ENCODE peak calls at places on chromosomes 1 and 21, in ten cellular contexts. G is neural crest cell; I is glutamatergic neuron; E is DND-41; C is HFF-Myc; O is CD8-positive, alpha-beta T cell; N is upper lobe of right lung; R is fibroblast of lung; W is progenitor cell of endocrine pancreas; V is IMR-90. F is an unnamed sample.

GRCh38 chr1:171220551-171221175 is 27.6 kb upstream of the FMO1 start:
- DNase-seq in G (peak; percentile 36), I (peak; percentile 48), E (no peak), C (no peak), O (no peak), N (no peak), R (peak; percentile 78), W (peak; percentile 22), V (peak; percentile 44), F (no peak)

GRCh38 chr1:3064296-3064850 is 4.6 kb upstream of the PRDM16 start:
- DNase-seq in G (no peak), I (no peak), E (no peak), C (no peak), O (no peak), N (peak; percentile 53), R (no peak), W (no peak), V (no peak), F (no peak)

GRCh38 chr1:12615916-12616708 is 1.9 kb downstream of the DHRS3 start:
- DNase-seq in G (no peak), I (no peak), E (peak; percentile 27), C (no peak), O (peak; percentile 54), N (peak; percentile 85), R (peak; percentile 61), W (no peak), V (peak; percentile 62), F (peak; percentile 63)

GRCh38 chr1:1630965-1631792 is 794 bp upstream of the MMP23B start:
- DNase-seq in G (no peak), I (peak; percentile 81), E (no peak), C (no peak), O (peak; percentile 66), N (peak; percentile 77), R (peak; percentile 36), W (no peak), V (no peak), F (no peak)

GRCh38 chr1:227526524-227526923 is 36.8 kb upstream of the ZNF678 start:
- DNase-seq in G (no peak), I (no peak), E (no peak), C (no peak), O (no peak), N (no peak), R (no peak), W (no peak), V (no peak), F (no peak)

GRCh38 chr1:33512612-33513011 is 40.2 kb downstream of the ZSCAN20 start:
- DNase-seq in G (no peak), I (no peak), E (no peak), C (no peak), O (no peak), N (no peak), R (no peak), W (no peak), V (no peak), F (no peak)

GRCh38 chr1:18166341-18166740 is 58.7 kb downstream of the IGSF21 start:
- DNase-seq in G (no peak), I (no peak), E (no peak), C (no peak), O (no peak), N (no peak), R (no peak), W (no peak), V (no peak), F (no peak)

GRCh38 chr1:227197064-227197463 is 121.2 kb downstream of the CDC42BPA start:
- DNase-seq in G (no peak), I (no peak), E (no peak), C (no peak), O (no peak), N (no peak), R (no peak), W (no peak), V (no peak), F (no peak)

GRCh38 chr1:97806996-97807395 is 113.8 kb downstream of the DPYD start:
- DNase-seq in G (no peak), I (no peak), E (no peak), C (peak; percentile 38), O (no peak), N (no peak), R (no peak), W (no peak), V (no peak), F (no peak)

GRCh38 chr21:26849428-26850115 is 4.4 kb upstream of the ADAMTS1 start:
- DNase-seq in G (no peak), I (no peak), E (no peak), C (no peak), O (no peak), N (no peak), R (peak; percentile 52), W (no peak), V (peak; percentile 80), F (peak; percentile 67)

GRCh38 chr1:209672705-209673630 is 2.2 kb upstream of the G0S2 start:
- DNase-seq in G (no peak), I (no peak), E (no peak), C (no peak), O (no peak), N (no peak), R (no peak), W (no peak), V (no peak), F (peak; percentile 91)

GRCh38 chr1:216425577-216425976 is 2.3 kb upstream of the USH2A start:
- DNase-seq in G (no peak), I (no peak), E (no peak), C (no peak), O (no peak), N (no peak), R (no peak), W (no peak), V (peak; percentile 2), F (no peak)

GRCh38 chr21:40967771-40968170 is 120.8 kb upstream of the DSCAM start:
- DNase-seq in G (no peak), I (no peak), E (no peak), C (no peak), O (no peak), N (no peak), R (no peak), W (no peak), V (no peak), F (no peak)

GRCh38 chr1:1763657-1764621 is 14.3 kb downstream of the NADK start:
- DNase-seq in G (no peak), I (no peak), E (no peak), C (no peak), O (no peak), N (peak; percentile 95), R (no peak), W (no peak), V (no peak), F (peak; percentile 98)

GRCh38 chr1:195773958-195774357 is 834.3 kb downstream of the KCNT2 start:
- DNase-seq in G (no peak), I (no peak), E (no peak), C (no peak), O (no peak), N (no peak), R (no peak), W (no peak), V (no peak), F (no peak)

GRCh38 chr1:83834621-83835264 is 164.2 kb downstream of the TTLL7 start:
- DNase-seq in G (no peak), I (no peak), E (no peak), C (no peak), O (no peak), N (no peak), R (no peak), W (no peak), V (no peak), F (peak; percentile 45)
- TF ChIP-seq CTCF in G (peak; percentile 28), I (peak; percentile 31), E (no peak), C (peak; percentile 8), O (no peak), N (no peak), R (no peak), W (peak; percentile 27), V (no peak), F (no peak)

GRCh38 chr1:32350785-32351076 is 11.6 kb downstream of the FAM229A start:
- DNase-seq in G (no peak), I (no peak), E (no peak), C (no peak), O (no peak), N (no peak), R (no peak), W (no peak), V (no peak), F (no peak)
- TF ChIP-seq CTCF in G (no peak), I (no peak), E (no peak), C (no peak), O (no peak), N (no peak), R (no peak), W (no peak), V (no peak), F (no peak)

GRCh38 chr1:40094481-40095110 is 2.5 kb downstream of the PPT1 start:
- DNase-seq in G (no peak), I (no peak), E (no peak), C (no peak), O (no peak), N (no peak), R (no peak), W (no peak), V (no peak), F (no peak)

GRCh38 chr1:40092241-40092640 is 4.8 kb downstream of the PPT1 start:
- DNase-seq in G (no peak), I (no peak), E (no peak), C (no peak), O (no peak), N (no peak), R (no peak), W (no peak), V (no peak), F (no peak)

GRCh38 chr1:40092811-40093617 is 4.0 kb downstream of the PPT1 start:
- DNase-seq in G (no peak), I (no peak), E (no peak), C (no peak), O (no peak), N (no peak), R (peak; percentile 20), W (no peak), V (peak; percentile 49), F (no peak)

GRCh38 chr1:40096977-40097782 is at the start of gene PPT1:
- DNase-seq in G (peak; percentile 69), I (peak; percentile 88), E (peak; percentile 84), C (peak; percentile 21), O (peak; percentile 84), N (peak; percentile 93), R (peak; percentile 67), W (peak; percentile 55), V (peak; percentile 55), F (peak; percentile 70)

DNA sequence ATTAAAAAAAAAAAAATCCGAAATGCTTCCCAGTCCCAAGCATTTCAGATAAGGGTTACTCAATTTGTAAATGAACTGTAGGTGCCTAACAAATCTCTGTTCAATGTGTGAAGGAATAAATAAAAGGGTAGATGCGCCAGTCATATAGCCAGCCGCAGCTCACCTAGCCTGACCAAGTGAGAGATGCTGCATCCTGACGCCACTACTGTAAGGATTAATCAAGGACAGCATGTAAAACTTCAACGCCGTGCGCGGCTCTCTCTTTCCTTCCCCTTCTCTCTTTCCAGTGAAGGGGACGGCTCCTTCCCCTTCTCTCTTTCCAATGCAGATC is 441 bp downstream of the PPT1 start:
- DNase-seq in G (no peak), I (no peak), E (no peak), C (no peak), O (no peak), N (no peak), R (no peak), W (no peak), V (no peak), F (no peak)
- TF ChIP-seq CTCF in G (no peak), I (no peak), E (no peak), C (no peak), O (no peak), N (no peak), R (no peak), W (no peak), V (no peak), F (no peak)

GRCh38 chr1:224433671-224434446 is 738 bp downstream of the WDR26 start:
- DNase-seq in G (peak; percentile 32), I (peak; percentile 63), E (peak; percentile 29), C (no peak), O (peak; percentile 70), N (peak; percentile 78), R (peak; percentile 33), W (no peak), V (no peak), F (peak; percentile 34)
- TF ChIP-seq CTCF in G (no peak), I (no peak), E (no peak), C (no peak), O (no peak), N (no peak), R (no peak), W (no peak), V (no peak), F (no peak)